ENCODE peak calls at places on chromosomes 13 and 19, in nine cellular contexts. W is nephron progenitor cell; S is activated T-cell treated with anti-CD3 and anti-CD28 coated beads, Interleukin-2, amount 50 U/mL, for 72 hours; F is stimulated activated CD8-positive, alpha-beta memory T cell treated with anti-CD3 and anti-CD28 coated beads, Interleukin-7, amount 100 ng/mL, for 1 hour; A is stimulated activated CD4-positive, alpha-beta T cell treated with anti-CD3 and anti-CD28 coated beads, Interleukin-1b, Interleukin-23, amount 100 ng/mL, for 1 hour; L is CD8-positive, alpha-beta T cell; K is PC-9; I is activated naive CD8-positive, alpha-beta T cell treated with anti-CD3 and anti-CD28 coated beads, Interleukin-2, amount 50 U/mL, for 24 hours; R is foreskin fibroblast. M is an unnamed sample.

GRCh38 chr19:39211731-39212376 is 7.8 kb upstream of the SYCN start:
- DNase-seq in R (no peak), K (no peak), S (no peak), W (no peak), L (no peak), I (no peak), A (no peak), F (no peak), M (peak)

GRCh38 chr13:23637813-23638212 is 67.6 kb downstream of the TNFRSF19 start:
- DNase-seq in S (no peak), L (peak), I (no peak), A (no peak), W (no peak), F (no peak), R (no peak), K (no peak), M (no peak)

GRCh38 chr19:40633207-40633606 is 32.0 kb downstream of the LTBP4 start:
- DNase-seq in L (no peak), S (no peak), I (no peak), K (no peak), F (no peak), W (no peak), A (no peak), R (peak), M (no peak)

GRCh38 chr13:40197936-40198335 is 468.5 kb downstream of the FOXO1 start:
- DNase-seq in I (no peak), W (no peak), R (no peak), A (no peak), S (no peak), F (no peak), L (no peak), K (no peak), M (no peak)

GRCh38 chr13:44417446-44417845 is 43.8 kb downstream of the SERP2 start:
- DNase-seq in A (no peak), K (no peak), F (no peak), L (no peak), I (no peak), R (no peak), W (no peak), S (no peak), M (no peak)

GRCh38 chr19:34932494-34932893 is 5.8 kb downstream of the ZNF30 start:
- DNase-seq in I (no peak), F (no peak), A (no peak), K (no peak), R (no peak), W (no peak), L (no peak), S (no peak), M (no peak)

GRCh38 chr13:52892925-52893324 is 44.5 kb upstream of the PCDH8 start:
- DNase-seq in L (no peak), F (no peak), S (no peak), W (no peak), I (no peak), A (no peak), K (no peak), R (no peak), M (no peak)

GRCh38 chr13:93951153-93951552 is 528.3 kb downstream of the DCT start:
- DNase-seq in L (no peak), R (no peak), A (no peak), I (no peak), W (no peak), F (no peak), K (no peak), S (no peak), M (no peak)

GRCh38 chr19:33685541-33685940 is 63.8 kb downstream of the CHST8 start:
- DNase-seq in A (no peak), K (no peak), S (no peak), R (no peak), F (no peak), I (no peak), L (no peak), W (no peak), M (no peak)

GRCh38 chr19:5680083-5680436 is 256 bp downstream of the MICOS13 start:
- DNase-seq in R (no peak), K (no peak), A (no peak), S (no peak), F (no peak), W (peak), L (no peak), I (no peak), M (no peak)

GRCh38 chr19:311813-312261 is 20.6 kb upstream of the PLPP2 start:
- DNase-seq in L (no peak), I (no peak), W (no peak), K (no peak), S (no peak), R (no peak), F (no peak), A (no peak), M (no peak)

GRCh38 chr19:30666301-30666803 is 294.2 kb downstream of the ZNF536 start:
- DNase-seq in W (peak), I (peak), F (peak), K (peak), R (peak), S (peak), L (peak), A (no peak), M (no peak)

GRCh38 chr19:29075149-29075548 is 137.8 kb downstream of the UQCRFS1 start:
- DNase-seq in I (no peak), F (no peak), K (no peak), W (no peak), S (no peak), L (no peak), A (no peak), R (no peak), M (no peak)

GRCh38 chr19:23531976-23532375 is 136.7 kb upstream of the ZNF91 start:
- DNase-seq in K (no peak), S (no peak), F (no peak), A (no peak), I (no peak), W (no peak), L (no peak), R (no peak), M (no peak)

GRCh38 chr19:32692727-32693061 is 1.1 kb downstream of the NUDT19 start:
- DNase-seq in W (no peak), L (no peak), A (no peak), F (no peak), I (no peak), S (no peak), K (no peak), R (no peak), M (peak)

GRCh38 chr13:113106053-113106452 is 462 bp downstream of the F7 start:
- DNase-seq in F (no peak), S (no peak), I (no peak), A (no peak), R (no peak), L (no peak), W (no peak), K (no peak), M (no peak)

GRCh38 chr13:40874138-40874776 is 84.8 kb downstream of the SLC25A15 start:
- DNase-seq in S (no peak), A (no peak), W (no peak), F (no peak), R (no peak), L (no peak), I (no peak), K (no peak), M (peak)

GRCh38 chr13:112859817-112860190 is 109.2 kb upstream of the MCF2L start:
- DNase-seq in A (no peak), I (no peak), F (no peak), K (peak), S (no peak), L (no peak), W (no peak), R (peak), M (no peak)

GRCh38 chr19:1264801-1265610 is 4.1 kb upstream of the CIRBP start:
- DNase-seq in I (no peak), S (no peak), F (no peak), L (no peak), R (peak), A (no peak), K (peak), W (peak), M (peak)

GRCh38 chr19:2711175-2711936 is 8.9 kb upstream of the GNG7 start:
- DNase-seq in I (no peak), F (no peak), L (no peak), R (peak), W (no peak), A (no peak), K (no peak), S (no peak), M (peak)

GRCh38 chr13:71303144-71303543 is 563.9 kb downstream of the DACH1 start:
- DNase-seq in A (no peak), I (no peak), R (no peak), F (no peak), L (no peak), S (no peak), K (no peak), W (no peak), M (no peak)

GRCh38 chr13:113273856-113274590 is 23.0 kb upstream of the LAMP1 start:
- DNase-seq in L (no peak), F (no peak), W (no peak), A (no peak), R (peak), K (no peak), I (no peak), S (no peak), M (peak)

GRCh38 chr19:15430526-15431120 is 11.8 kb upstream of the AKAP8L start:
- DNase-seq in R (no peak), L (no peak), A (no peak), W (no peak), I (no peak), S (no peak), K (no peak), F (no peak), M (no peak)

GRCh38 chr13:41966671-41967070 is 5.8 kb upstream of the VWA8 start:
- DNase-seq in W (no peak), L (no peak), A (no peak), K (no peak), S (no peak), R (no peak), F (no peak), I (no peak), M (no peak)

M was measured in MV-4-11.